ENCODE peak calls at places on chromosomes 1 and 21, in four cellular contexts. W is NCI-H510A treated with DMSO at 0.1 percent for 48 hours, B is skeletal muscle cell, S is LoVo. L is an unnamed sample.

GRCh38 chr1:182061597-182061996 is at the start of gene ZNF648:
- DNase-seq in S (no peak), B (no peak), W (no peak), L (no peak)

GRCh38 chr1:173269490-173270230 is 62.5 kb upstream of the TNFSF4 start:
- DNase-seq in B (peak; percentile 83), S (peak; percentile 37), W (no peak), L (no peak)

GRCh38 chr1:197744979-197745378 is 30.3 kb downstream of the DENND1B start:
- DNase-seq in W (no peak), S (no peak), B (no peak), L (no peak)

GRCh38 chr1:156608981-156609380 is 7.7 kb upstream of the GPATCH4 start:
- DNase-seq in S (peak; percentile 31), W (peak; percentile 88), B (no peak), L (peak; percentile 81)

GRCh38 chr1:167720965-167721616 is 691 bp upstream of the MPZL1 start:
- DNase-seq in W (peak; percentile 40), S (peak; percentile 47), B (peak; percentile 31), L (peak; percentile 77)

GRCh38 chr1:207822124-207822601 is 70.3 kb downstream of the CD46 start:
- DNase-seq in B (no peak), W (no peak), S (no peak), L (peak; percentile 80)

GRCh38 chr21:37195078-37195477 is 72.1 kb downstream of the VPS26C start:
- DNase-seq in W (no peak), B (no peak), S (no peak), L (no peak)

GRCh38 chr1:233211595-233211994 is 83.9 kb downstream of the PCNX2 start:
- DNase-seq in W (no peak), B (no peak), S (no peak), L (no peak)

GRCh38 chr21:37849703-37850102 is 66.6 kb downstream of the KCNJ6 start:
- DNase-seq in B (no peak), W (no peak), S (no peak), L (no peak)

GRCh38 chr1:172670791-172671190 is 11.9 kb downstream of the FASLG start:
- DNase-seq in B (no peak), S (no peak), W (no peak), L (no peak)

GRCh38 chr1:210294991-210295773 is 33.5 kb upstream of the HHAT start:
- DNase-seq in B (no peak), W (no peak), S (no peak), L (no peak)

GRCh38 chr1:94479682-94480081 is 61.5 kb downstream of the ABCD3 start:
- DNase-seq in W (no peak), S (no peak), B (no peak), L (no peak)

GRCh38 chr1:200973937-200974657 is 49.4 kb downstream of the KIF21B start:
- DNase-seq in W (no peak), B (no peak), S (no peak), L (peak; percentile 63)

GRCh38 chr1:201330541-201330940 is 46.9 kb downstream of the TNNT2 start:
- DNase-seq in W (no peak), S (no peak), B (no peak), L (no peak)

GRCh38 chr1:51906306-51907078 is 28.0 kb upstream of the NRDC start:
- DNase-seq in W (no peak), B (no peak), S (no peak), L (no peak)

GRCh38 chr1:21089299-21089698 is 87.4 kb downstream of the EIF4G3 start:
- DNase-seq in B (no peak), S (no peak), W (no peak), L (peak; percentile 17)

GRCh38 chr1:201357636-201358348 is 19.7 kb downstream of the TNNT2 start:
- DNase-seq in B (no peak), W (no peak), S (no peak), L (no peak)

GRCh38 chr1:71695820-71696219 is 586.5 kb downstream of the NEGR1 start:
- DNase-seq in S (no peak), W (no peak), B (peak; percentile 25), L (no peak)

GRCh38 chr1:7954683-7955082 is 6.8 kb upstream of the PARK7 start:
- DNase-seq in W (peak; percentile 69), B (no peak), S (no peak), L (peak; percentile 21)

GRCh38 chr1:3186526-3186921 is 117.5 kb downstream of the PRDM16 start:
- DNase-seq in S (no peak), W (no peak), B (no peak), L (peak; percentile 42)

GRCh38 chr1:172818841-172819527 is 160.1 kb downstream of the FASLG start:
- DNase-seq in W (no peak), S (no peak), B (no peak), L (peak; percentile 94)

GRCh38 chr1:179661018-179661417 is 69.4 kb downstream of the TDRD5 start:
- DNase-seq in B (no peak), W (no peak), S (no peak), L (no peak)

GRCh38 chr1:214708321-214708960 is 105.4 kb downstream of the CENPF start:
- DNase-seq in B (peak; percentile 31), W (no peak), S (no peak), L (no peak)

GRCh38 chr1:217919683-217920502 is 288.7 kb downstream of the SPATA17 start:
- DNase-seq in W (no peak), S (no peak), B (no peak), L (no peak)

GRCh38 chr1:186139706-186140105 is 235.3 kb downstream of the TPR start:
- DNase-seq in S (no peak), W (no peak), B (peak; percentile 55), L (no peak)

GRCh38 chr1:187270256-187270655 is 441.5 kb downstream of the PLA2G4A start:
- DNase-seq in S (no peak), W (no peak), B (no peak), L (peak; percentile 14)

GRCh38 chr1:84936116-84936810 is 43.3 kb upstream of the LPAR3 start:
- DNase-seq in S (peak; percentile 69), W (peak; percentile 90), B (no peak), L (peak; percentile 46)

GRCh38 chr1:159000627-159001026 is 9.1 kb upstream of the IFI16 start:
- DNase-seq in W (peak; percentile 18), B (peak; percentile 83), S (no peak), L (no peak)

GRCh38 chr1:160726114-160726497 is 12.9 kb upstream of the SLAMF7 start:
- DNase-seq in W (no peak), B (no peak), S (peak; percentile 47), L (peak; percentile 39)

GRCh38 chr1:32774950-32775634 is 42.1 kb downstream of the YARS1 start:
- DNase-seq in W (no peak), S (no peak), B (no peak), L (no peak)

GRCh38 chr1:39919545-39919944 is 17.8 kb upstream of the MYCL start:
- DNase-seq in W (peak; percentile 99), B (no peak), S (peak; percentile 78), L (peak; percentile 85)